ENCODE peak calls at places on chromosomes 3 and 15, in six cellular contexts. One of them, this sample, is unnamed.

GRCh38 chr3:175940243-175940642 is 1081.1 kb downstream of the NAALADL2 start:
- DNase-seq in GM23248: peak; percentile 13
- DNase-seq in central memory CD4-positive, alpha-beta T cell: no peak
- DNase-seq in T-helper 2 cell: no peak
- DNase-seq in stimulated activated CD4-positive, alpha-beta T cell treated with anti-CD3 and anti-CD28 coated beads, Interleukin-12 subunit alpha, Interleukin-12 subunit beta, amount 100 ng/mL, for 4 hours: no peak
- DNase-seq in lung microvascular endothelial cell: no peak
- DNase-seq in this sample: no peak

GRCh38 chr15:22873204-22873701 is 34.8 kb downstream of the NIPA2 start:
- DNase-seq in central memory CD4-positive, alpha-beta T cell: no peak
- DNase-seq in GM23248: peak; percentile 56
- DNase-seq in stimulated activated CD4-positive, alpha-beta T cell treated with anti-CD3 and anti-CD28 coated beads, Interleukin-12 subunit alpha, Interleukin-12 subunit beta, amount 100 ng/mL, for 4 hours: no peak
- DNase-seq in lung microvascular endothelial cell: no peak
- DNase-seq in T-helper 2 cell: no peak
- DNase-seq in this sample: no peak

GRCh38 chr3:73786346-73786807 is 161.6 kb upstream of the PDZRN3 start:
- DNase-seq in T-helper 2 cell: no peak
- DNase-seq in lung microvascular endothelial cell: peak; percentile 80
- DNase-seq in central memory CD4-positive, alpha-beta T cell: no peak
- DNase-seq in stimulated activated CD4-positive, alpha-beta T cell treated with anti-CD3 and anti-CD28 coated beads, Interleukin-12 subunit alpha, Interleukin-12 subunit beta, amount 100 ng/mL, for 4 hours: no peak
- DNase-seq in GM23248: peak; percentile 95
- DNase-seq in this sample: no peak

GRCh38 chr3:197117107-197117506 is 87.5 kb upstream of the MELTF start:
- DNase-seq in T-helper 2 cell: no peak
- DNase-seq in lung microvascular endothelial cell: no peak
- DNase-seq in stimulated activated CD4-positive, alpha-beta T cell treated with anti-CD3 and anti-CD28 coated beads, Interleukin-12 subunit alpha, Interleukin-12 subunit beta, amount 100 ng/mL, for 4 hours: no peak
- DNase-seq in central memory CD4-positive, alpha-beta T cell: no peak
- DNase-seq in GM23248: peak; percentile 30
- DNase-seq in this sample: no peak

GRCh38 chr3:115072265-115073008 is 74.7 kb downstream of the ZBTB20 start:
- DNase-seq in T-helper 2 cell: no peak
- DNase-seq in GM23248: peak; percentile 78
- DNase-seq in lung microvascular endothelial cell: peak; percentile 68
- DNase-seq in stimulated activated CD4-positive, alpha-beta T cell treated with anti-CD3 and anti-CD28 coated beads, Interleukin-12 subunit alpha, Interleukin-12 subunit beta, amount 100 ng/mL, for 4 hours: no peak
- DNase-seq in central memory CD4-positive, alpha-beta T cell: no peak
- DNase-seq in this sample: no peak

GRCh38 chr3:126498936-126499335 is 18.6 kb downstream of the UROC1 start:
- DNase-seq in lung microvascular endothelial cell: no peak
- DNase-seq in GM23248: no peak
- DNase-seq in central memory CD4-positive, alpha-beta T cell: no peak
- DNase-seq in T-helper 2 cell: no peak
- DNase-seq in stimulated activated CD4-positive, alpha-beta T cell treated with anti-CD3 and anti-CD28 coated beads, Interleukin-12 subunit alpha, Interleukin-12 subunit beta, amount 100 ng/mL, for 4 hours: no peak
- DNase-seq in this sample: no peak

GRCh38 chr3:46423588-46423987 is 16.5 kb downstream of the CCRL2 start:
- DNase-seq in GM23248: peak; percentile 61
- DNase-seq in T-helper 2 cell: no peak
- DNase-seq in lung microvascular endothelial cell: peak; percentile 83
- DNase-seq in central memory CD4-positive, alpha-beta T cell: no peak
- DNase-seq in stimulated activated CD4-positive, alpha-beta T cell treated with anti-CD3 and anti-CD28 coated beads, Interleukin-12 subunit alpha, Interleukin-12 subunit beta, amount 100 ng/mL, for 4 hours: no peak
- DNase-seq in this sample: no peak

GRCh38 chr3:118477768-118478167 is 556.9 kb downstream of the IGSF11 start:
- DNase-seq in stimulated activated CD4-positive, alpha-beta T cell treated with anti-CD3 and anti-CD28 coated beads, Interleukin-12 subunit alpha, Interleukin-12 subunit beta, amount 100 ng/mL, for 4 hours: no peak
- DNase-seq in GM23248: no peak
- DNase-seq in central memory CD4-positive, alpha-beta T cell: no peak
- DNase-seq in T-helper 2 cell: no peak
- DNase-seq in lung microvascular endothelial cell: no peak
- DNase-seq in this sample: no peak

GRCh38 chr3:42871592-42872196 is 4.0 kb downstream of the CYP8B1 start:
- DNase-seq in GM23248: no peak
- DNase-seq in T-helper 2 cell: no peak
- DNase-seq in stimulated activated CD4-positive, alpha-beta T cell treated with anti-CD3 and anti-CD28 coated beads, Interleukin-12 subunit alpha, Interleukin-12 subunit beta, amount 100 ng/mL, for 4 hours: no peak
- DNase-seq in central memory CD4-positive, alpha-beta T cell: no peak
- DNase-seq in lung microvascular endothelial cell: no peak
- DNase-seq in this sample: no peak

GRCh38 chr15:67839358-67839928 is 402 bp downstream of the RNU6-1 start:
- DNase-seq in central memory CD4-positive, alpha-beta T cell: no peak
- DNase-seq in GM23248: peak; percentile 69
- DNase-seq in lung microvascular endothelial cell: peak; percentile 34
- DNase-seq in stimulated activated CD4-positive, alpha-beta T cell treated with anti-CD3 and anti-CD28 coated beads, Interleukin-12 subunit alpha, Interleukin-12 subunit beta, amount 100 ng/mL, for 4 hours: no peak
- DNase-seq in T-helper 2 cell: no peak
- DNase-seq in this sample: peak; percentile 46

GRCh38 chr3:180617049-180617448 is 15.1 kb downstream of the TTC14 start:
- DNase-seq in stimulated activated CD4-positive, alpha-beta T cell treated with anti-CD3 and anti-CD28 coated beads, Interleukin-12 subunit alpha, Interleukin-12 subunit beta, amount 100 ng/mL, for 4 hours: no peak
- DNase-seq in lung microvascular endothelial cell: no peak
- DNase-seq in T-helper 2 cell: no peak
- DNase-seq in GM23248: peak; percentile 14
- DNase-seq in central memory CD4-positive, alpha-beta T cell: no peak
- DNase-seq in this sample: no peak

GRCh38 chr15:87348746-87349145 is 907.8 kb downstream of the NTRK3 start:
- DNase-seq in central memory CD4-positive, alpha-beta T cell: no peak
- DNase-seq in lung microvascular endothelial cell: no peak
- DNase-seq in GM23248: peak; percentile 27
- DNase-seq in stimulated activated CD4-positive, alpha-beta T cell treated with anti-CD3 and anti-CD28 coated beads, Interleukin-12 subunit alpha, Interleukin-12 subunit beta, amount 100 ng/mL, for 4 hours: no peak
- DNase-seq in T-helper 2 cell: no peak
- DNase-seq in this sample: no peak

GRCh38 chr3:10709110-10709781 is 106.8 kb upstream of the SLC6A11 start:
- DNase-seq in stimulated activated CD4-positive, alpha-beta T cell treated with anti-CD3 and anti-CD28 coated beads, Interleukin-12 subunit alpha, Interleukin-12 subunit beta, amount 100 ng/mL, for 4 hours: no peak
- DNase-seq in lung microvascular endothelial cell: no peak
- DNase-seq in T-helper 2 cell: no peak
- DNase-seq in central memory CD4-positive, alpha-beta T cell: no peak
- DNase-seq in GM23248: no peak
- DNase-seq in this sample: no peak

GRCh38 chr15:72728821-72729220 is 42.8 kb downstream of the BBS4 start:
- DNase-seq in lung microvascular endothelial cell: no peak
- DNase-seq in GM23248: no peak
- DNase-seq in T-helper 2 cell: no peak
- DNase-seq in stimulated activated CD4-positive, alpha-beta T cell treated with anti-CD3 and anti-CD28 coated beads, Interleukin-12 subunit alpha, Interleukin-12 subunit beta, amount 100 ng/mL, for 4 hours: no peak
- DNase-seq in central memory CD4-positive, alpha-beta T cell: no peak
- DNase-seq in this sample: no peak

GRCh38 chr3:133574260-133574881 is 885 bp downstream of the CDV3 start:
- DNase-seq in GM23248: peak; percentile 89
- DNase-seq in central memory CD4-positive, alpha-beta T cell: peak; percentile 66
- DNase-seq in lung microvascular endothelial cell: peak; percentile 73
- DNase-seq in T-helper 2 cell: peak; percentile 57
- DNase-seq in stimulated activated CD4-positive, alpha-beta T cell treated with anti-CD3 and anti-CD28 coated beads, Interleukin-12 subunit alpha, Interleukin-12 subunit beta, amount 100 ng/mL, for 4 hours: peak; percentile 64
- DNase-seq in this sample: peak; percentile 72

GRCh38 chr3:180135101-180135500 is 98.4 kb upstream of the PEX5L start:
- DNase-seq in lung microvascular endothelial cell: no peak
- DNase-seq in GM23248: no peak
- DNase-seq in T-helper 2 cell: no peak
- DNase-seq in stimulated activated CD4-positive, alpha-beta T cell treated with anti-CD3 and anti-CD28 coated beads, Interleukin-12 subunit alpha, Interleukin-12 subunit beta, amount 100 ng/mL, for 4 hours: no peak
- DNase-seq in central memory CD4-positive, alpha-beta T cell: no peak
- DNase-seq in this sample: no peak

This sample was measured in stimulated activated naive B cell treated with anti-CD40 and anti-IgM and Interleukin-4, amounts not matched to agents 10 μg/mL and 1 μg/mL and 100 μg/mL, for 72 hours.